ENCODE peak calls at places on chromosomes 13 and 19, in five cellular contexts. L is astrocyte, I is WERI-Rb-1, A is lung, V is RWPE1. W is an unnamed sample.

GRCh38 chr13:30830638-30830965 is 75.5 kb upstream of the MEDAG start:
- DNase-seq in I (no peak), L (no peak), A (no peak), V (no peak), W (no peak)

GRCh38 chr19:18629166-18630088 is 7.4 kb upstream of the KLHL26 start:
- DNase-seq in L (no peak), A (no peak), I (no peak), V (no peak), W (no peak)

GRCh38 chr13:26653310-26653709 is 95.8 kb downstream of the WASF3 start:
- DNase-seq in V (no peak), A (no peak), I (no peak), L (no peak), W (no peak)

GRCh38 chr19:48858984-48859710 is 9.3 kb downstream of the PLEKHA4 start:
- DNase-seq in I (no peak), A (peak), L (no peak), V (no peak), W (peak)

GRCh38 chr13:53191091-53191490 is 162.5 kb downstream of the OLFM4 start:
- DNase-seq in V (peak), L (peak), I (no peak), A (no peak), W (no peak)

GRCh38 chr13:44903596-44903995 is 85.7 kb downstream of the NUFIP1 start:
- DNase-seq in V (no peak), L (peak), A (peak), I (peak), W (no peak)

GRCh38 chr13:59413121-59413520 is 750.6 kb downstream of the DIAPH3 start:
- DNase-seq in I (no peak), A (no peak), L (peak), V (no peak), W (no peak)

GRCh38 chr13:58704953-58705352 is 1073.4 kb downstream of the PCDH17 start:
- DNase-seq in V (no peak), I (no peak), A (no peak), L (no peak), W (no peak)

GRCh38 chr13:23140492-23140891 is 40.3 kb upstream of the SGCG start:
- DNase-seq in V (no peak), L (no peak), I (no peak), A (no peak), W (no peak)

GRCh38 chr13:113415032-113415431 is 38.3 kb downstream of the ADPRHL1 start:
- DNase-seq in A (no peak), V (no peak), I (no peak), L (no peak), W (no peak)

GRCh38 chr19:6516659-6517291 is 14.1 kb upstream of the TNFSF9 start:
- DNase-seq in I (peak), L (peak), A (peak), V (peak), W (peak)

GRCh38 chr13:42990147-42990990 is 1.7 kb downstream of the EPSTI1 start:
- DNase-seq in V (no peak), L (no peak), A (no peak), I (no peak), W (no peak)

GRCh38 chr13:54489359-54489758 is 1460.7 kb downstream of the OLFM4 start:
- DNase-seq in I (no peak), V (no peak), A (no peak), L (no peak), W (no peak)

GRCh38 chr13:40139896-40140520 is 484.5 kb downstream of the COG6 start:
- DNase-seq in A (no peak), I (no peak), V (no peak), L (no peak), W (no peak)

GRCh38 chr13:94914829-94915228 is 202.5 kb upstream of the SOX21 start:
- DNase-seq in L (no peak), A (no peak), I (no peak), V (no peak), W (no peak)

GRCh38 chr19:38527466-38528136 is 90.2 kb downstream of the MAP4K1 start:
- DNase-seq in A (no peak), V (no peak), I (peak), L (no peak), W (no peak)

GRCh38 chr19:13842294-13843103 is 34.4 kb upstream of the NANOS3 start:
- DNase-seq in I (peak), L (no peak), V (peak), A (peak), W (no peak)
- TF ChIP-seq CTCF in I (peak), L (no peak), V (no peak), A (no peak), W (no peak)

GRCh38 chr19:43504426-43505185 is at the start of gene PHLDB3:
- DNase-seq in A (peak), V (no peak), I (peak), L (no peak), W (peak)
- TF ChIP-seq CTCF in A (no peak), V (no peak), I (no peak), L (no peak), W (peak)

GRCh38 chr13:108919036-108919907 is 289.9 kb downstream of the MYO16 start:
- DNase-seq in L (peak), V (peak), I (no peak), A (peak), W (no peak)

GRCh38 chr13:108915634-108916497 is 286.5 kb downstream of the MYO16 start:
- DNase-seq in I (peak), L (peak), A (peak), V (peak), W (no peak)

GRCh38 chr13:108911807-108912206 is 282.4 kb downstream of the MYO16 start:
- DNase-seq in I (no peak), V (no peak), L (no peak), A (no peak), W (no peak)

GRCh38 chr13:108917581-108917980 is 288.2 kb downstream of the MYO16 start:
- DNase-seq in V (no peak), I (no peak), L (peak), A (no peak), W (no peak)

GRCh38 chr13:108915095-108915633 is 285.8 kb downstream of the MYO16 start:
- DNase-seq in V (peak), I (no peak), L (peak), A (no peak), W (no peak)
- TF ChIP-seq CTCF in V (peak), I (peak), L (peak), A (peak), W (peak)

DNA sequence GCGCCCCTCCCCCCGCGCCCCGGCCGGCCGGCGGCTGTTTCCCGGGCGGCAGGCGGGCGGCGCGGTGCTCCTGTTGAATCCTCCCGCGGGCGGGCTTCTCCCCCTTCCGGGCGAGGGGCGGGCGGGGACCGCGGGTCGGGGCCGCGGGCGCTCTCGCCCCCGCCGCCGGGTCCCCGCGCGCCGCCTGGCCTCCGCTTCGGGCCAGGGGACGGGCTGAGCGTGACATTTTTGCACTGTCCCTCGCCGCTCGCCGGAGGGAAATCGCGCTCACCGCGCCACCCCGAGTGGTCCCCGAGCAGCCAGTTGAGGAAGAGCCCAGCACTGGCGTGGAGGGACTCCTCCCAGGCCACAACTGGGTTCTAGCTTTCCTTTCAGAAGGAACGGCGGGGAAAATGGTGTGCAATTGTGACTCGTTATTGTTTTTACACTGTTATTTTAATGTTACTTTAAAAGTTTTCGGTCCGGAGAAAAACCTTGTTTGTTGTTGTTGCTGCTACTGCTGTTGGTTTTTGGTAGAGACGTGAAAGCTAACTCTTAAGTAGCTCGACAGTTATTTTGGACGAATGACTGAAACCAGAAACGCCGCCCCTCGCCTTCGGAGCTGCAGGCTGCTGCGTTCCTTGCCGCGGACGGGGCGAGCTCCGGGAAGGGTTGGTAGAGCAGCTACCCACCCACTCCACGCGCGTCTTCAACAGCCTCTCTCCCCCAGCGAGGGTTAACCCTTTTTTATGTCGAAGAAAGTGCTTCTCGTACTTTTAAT is 942 bp downstream of the PDS5B start:
- DNase-seq in I (peak), L (peak), V (no peak), A (peak), W (peak)
- TF ChIP-seq CTCF in I (no peak), L (no peak), V (no peak), A (no peak), W (no peak)

DNA sequence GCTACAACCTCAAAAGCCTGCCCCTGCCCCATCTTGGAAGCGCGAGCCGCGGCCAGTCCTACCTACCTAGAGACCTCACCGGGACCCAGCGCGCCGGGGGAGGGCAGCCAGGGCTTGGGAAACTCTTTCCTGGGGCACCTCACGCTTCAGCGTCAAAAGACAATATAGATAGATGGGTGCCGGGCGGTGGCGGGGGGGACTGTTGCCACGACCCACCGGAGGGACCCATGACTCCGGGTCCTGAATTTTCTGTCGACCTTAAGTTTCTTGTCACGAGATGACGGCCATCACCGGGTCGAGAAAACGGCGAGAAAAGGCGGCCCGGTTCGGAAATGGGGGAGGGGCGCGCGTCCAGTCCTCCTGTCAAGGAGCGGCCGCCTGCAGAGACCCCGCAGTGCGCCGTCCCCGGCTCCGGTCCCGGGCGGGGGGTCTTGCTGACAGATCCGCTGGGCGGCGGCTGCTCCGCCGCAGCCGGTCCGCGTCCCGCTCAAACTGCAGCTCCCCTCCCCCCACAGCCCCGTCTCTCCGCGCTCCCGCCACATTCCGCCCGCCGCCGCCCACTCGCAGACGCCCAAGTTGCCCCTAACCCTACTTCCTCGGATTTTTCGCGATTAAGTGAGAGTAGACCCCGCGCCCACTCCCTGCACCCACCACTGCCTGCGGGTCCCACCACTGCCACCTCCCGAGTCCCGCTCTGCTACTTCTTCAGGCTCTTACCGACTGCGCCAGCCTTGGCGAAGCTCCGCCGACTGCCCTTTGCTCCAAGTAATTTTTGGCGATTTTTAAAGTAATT is 66.1 kb downstream of the KCNRG start:
- DNase-seq in I (peak), A (peak), V (no peak), L (no peak), W (peak)
- TF ChIP-seq CTCF in I (no peak), A (no peak), V (peak), L (no peak), W (no peak)

GRCh38 chr13:41409611-41410010 is 47.7 kb upstream of the RGCC start:
- DNase-seq in L (no peak), A (no peak), I (no peak), V (no peak), W (no peak)

GRCh38 chr13:41411060-41411459 is 46.3 kb upstream of the RGCC start:
- DNase-seq in I (no peak), L (no peak), A (no peak), V (no peak), W (no peak)

GRCh38 chr13:41408061-41408460 is 49.3 kb upstream of the RGCC start:
- DNase-seq in V (no peak), L (no peak), A (no peak), I (no peak), W (no peak)

GRCh38 chr13:41413907-41414306 is 43.4 kb upstream of the RGCC start:
- DNase-seq in L (no peak), I (no peak), A (no peak), V (no peak), W (no peak)

GRCh38 chr13:41411536-41411935 is 45.8 kb upstream of the RGCC start:
- DNase-seq in I (peak), A (no peak), L (peak), V (peak), W (no peak)
- TF ChIP-seq CTCF in I (peak), A (peak), L (peak), V (no peak), W (no peak)

GRCh38 chr19:44499559-44499958 is 763 bp downstream of the ZNF180 start:
- DNase-seq in V (no peak), L (no peak), A (no peak), I (peak), W (no peak)

GRCh38 chr19:44496711-44497110 is 3.6 kb downstream of the ZNF180 start:
- DNase-seq in V (no peak), L (no peak), A (no peak), I (no peak), W (no peak)

GRCh38 chr19:44498988-44499387 is 1.3 kb downstream of the ZNF180 start:
- DNase-seq in I (no peak), V (no peak), L (no peak), A (no peak), W (no peak)

GRCh38 chr19:44499962-44500949 is at the start of gene ZNF180:
- DNase-seq in I (peak), A (peak), L (peak), V (peak), W (peak)
- TF ChIP-seq CTCF in I (peak), A (peak), L (no peak), V (peak), W (peak)

W was measured in glutamatergic neuron.